ENCODE peak calls at places on chromosomes 13 and 19, in six cellular contexts. A, I, H, X, N and R are unnamed samples.

GRCh38 chr19:18590273-18591272 is 2.0 kb downstream of the REX1BD start:
- DNase-seq in N (no peak), I (no peak), A (no peak), X (no peak), H (no peak), R (no peak)

GRCh38 chr19:16897572-16898056 is 8.8 kb downstream of the F2RL3 start:
- DNase-seq in H (no peak), X (no peak), N (no peak), A (no peak), I (no peak), R (no peak)

GRCh38 chr13:90545070-90545840 is 802.2 kb upstream of the MIR17HG start:
- DNase-seq in A (no peak), N (peak), X (no peak), H (no peak), I (no peak), R (no peak)

GRCh38 chr13:100209857-100210580 is 121.1 kb downstream of the PCCA start:
- DNase-seq in H (peak), A (no peak), I (no peak), N (peak), X (no peak), R (no peak)

GRCh38 chr19:6372594-6373095 is at the start of gene ALKBH7:
- DNase-seq in H (peak), X (peak), I (peak), N (peak), A (peak), R (peak)

GRCh38 chr19:56637976-56638555 is 4.9 kb upstream of the SMIM17 start:
- DNase-seq in H (no peak), A (peak), I (peak), X (no peak), N (peak), R (no peak)

GRCh38 chr13:21124853-21125252 is 51.5 kb downstream of the SKA3 start:
- DNase-seq in H (peak), N (peak), A (peak), I (no peak), X (no peak), R (no peak)

GRCh38 chr19:54164369-54165068 is 5.0 kb upstream of the LENG1 start:
- DNase-seq in N (peak), I (peak), X (no peak), H (no peak), A (no peak), R (no peak)